ENCODE peak calls at places on chromosome 10, in four cellular contexts. Z, G, B and I are unnamed samples.

GRCh38 chr10:48940372-48940771 is 732 bp upstream of the LRRC18 start:
- DNase-seq in Z (no peak), B (no peak), G (peak), I (no peak)

GRCh38 chr10:132678436-132679216 is 107.3 kb downstream of the NKX6-2 start:
- DNase-seq in B (no peak), G (no peak), Z (peak), I (no peak)

GRCh38 chr10:11042375-11042774 is 24.7 kb downstream of the CELF2 start:
- DNase-seq in G (no peak), Z (no peak), B (no peak), I (no peak)

GRCh38 chr10:42551582-42552187 is 86.7 kb downstream of the ZNF33B start:
- DNase-seq in Z (no peak), B (no peak), G (no peak), I (no peak)

GRCh38 chr10:45040921-45041320 is 40.2 kb downstream of the ZNF22 start:
- DNase-seq in G (no peak), Z (no peak), B (no peak), I (no peak)

GRCh38 chr10:3834410-3834809 is 49.4 kb upstream of the KLF6 start:
- DNase-seq in B (no peak), Z (no peak), G (no peak), I (no peak)

GRCh38 chr10:18104223-18104872 is 35.9 kb upstream of the CACNB2 start:
- DNase-seq in Z (peak), B (no peak), G (no peak), I (no peak)

GRCh38 chr10:11011966-11012365 is 5.7 kb upstream of the CELF2 start:
- DNase-seq in Z (no peak), B (no peak), G (no peak), I (no peak)

GRCh38 chr10:69463886-69464285 is 12.6 kb downstream of the TSPAN15 start:
- DNase-seq in B (no peak), Z (no peak), G (no peak), I (no peak)